ENCODE peak calls at places on chromosomes 13 and 19, in six cellular contexts. One of them, this sample, is unnamed.

GRCh38 chr13:111659842-111660241 is 339.4 kb downstream of the TEX29 start:
- DNase-seq in GM04504: no peak
- DNase-seq in heart right ventricle: no peak
- DNase-seq in cardiac muscle cell: no peak
- DNase-seq in fibroblast of pulmonary artery: no peak
- DNase-seq in tibial nerve: no peak
- DNase-seq in this sample: no peak

GRCh38 chr13:52850396-52851152 is 2.1 kb upstream of the PCDH8 start:
- DNase-seq in GM04504: no peak
- DNase-seq in heart right ventricle: peak
- DNase-seq in cardiac muscle cell: peak
- DNase-seq in fibroblast of pulmonary artery: peak
- DNase-seq in tibial nerve: peak
- DNase-seq in this sample: peak

GRCh38 chr13:114038211-114038613 is 64.3 kb upstream of the C13orf46 start:
- DNase-seq in GM04504: peak
- DNase-seq in heart right ventricle: peak
- DNase-seq in cardiac muscle cell: no peak
- DNase-seq in fibroblast of pulmonary artery: no peak
- DNase-seq in tibial nerve: no peak
- DNase-seq in this sample: no peak

GRCh38 chr19:47158879-47159509 is 28.4 kb downstream of the SAE1 start:
- DNase-seq in GM04504: no peak
- DNase-seq in heart right ventricle: no peak
- DNase-seq in cardiac muscle cell: no peak
- DNase-seq in fibroblast of pulmonary artery: peak
- DNase-seq in tibial nerve: no peak
- DNase-seq in this sample: no peak

GRCh38 chr19:18438331-18439024 is 545 bp upstream of the ISYNA1 start:
- DNase-seq in GM04504: no peak
- DNase-seq in heart right ventricle: peak
- DNase-seq in cardiac muscle cell: peak
- DNase-seq in fibroblast of pulmonary artery: peak
- DNase-seq in tibial nerve: no peak
- DNase-seq in this sample: no peak

GRCh38 chr19:5128932-5129389 is 160.0 kb downstream of the KDM4B start:
- DNase-seq in GM04504: no peak
- DNase-seq in heart right ventricle: no peak
- DNase-seq in cardiac muscle cell: peak
- DNase-seq in fibroblast of pulmonary artery: peak
- DNase-seq in tibial nerve: no peak
- DNase-seq in this sample: no peak

GRCh38 chr13:42751693-42752092 is 29.7 kb upstream of the FAM216B start:
- DNase-seq in GM04504: no peak
- DNase-seq in heart right ventricle: no peak
- DNase-seq in cardiac muscle cell: no peak
- DNase-seq in fibroblast of pulmonary artery: no peak
- DNase-seq in tibial nerve: no peak
- DNase-seq in this sample: no peak

GRCh38 chr19:28463493-28464053 is 749.4 kb downstream of the UQCRFS1 start:
- DNase-seq in GM04504: no peak
- DNase-seq in heart right ventricle: no peak
- DNase-seq in cardiac muscle cell: no peak
- DNase-seq in fibroblast of pulmonary artery: no peak
- DNase-seq in tibial nerve: no peak
- DNase-seq in this sample: no peak

GRCh38 chr19:51226068-51226467 is 1.2 kb downstream of the CD33 start:
- DNase-seq in GM04504: no peak
- DNase-seq in heart right ventricle: no peak
- DNase-seq in cardiac muscle cell: no peak
- DNase-seq in fibroblast of pulmonary artery: no peak
- DNase-seq in tibial nerve: no peak
- DNase-seq in this sample: no peak

GRCh38 chr13:109500146-109500773 is 286.1 kb downstream of the IRS2 start:
- DNase-seq in GM04504: no peak
- DNase-seq in heart right ventricle: no peak
- DNase-seq in cardiac muscle cell: peak
- DNase-seq in fibroblast of pulmonary artery: peak
- DNase-seq in tibial nerve: no peak
- DNase-seq in this sample: no peak

GRCh38 chr13:44165895-44166496 is 207.6 kb upstream of the SERP2 start:
- DNase-seq in GM04504: no peak
- DNase-seq in heart right ventricle: no peak
- DNase-seq in cardiac muscle cell: no peak
- DNase-seq in fibroblast of pulmonary artery: no peak
- DNase-seq in tibial nerve: no peak
- DNase-seq in this sample: no peak

This sample was measured in PC-3.